ENCODE peak calls at places on chromosomes 12 and 14, in six cellular contexts. One of them, this sample, is unnamed.

GRCh38 chr12:27975222-27976136 is 2.9 kb upstream of the PTHLH start:
- DNase-seq in GM23248: peak; percentile 77
- DNase-seq in GM12878: no peak
- DNase-seq in neuronal stem cell: peak; percentile 47
- DNase-seq in neural progenitor cell: peak; percentile 83
- DNase-seq in HCT116: no peak
- DNase-seq in this sample: no peak

GRCh38 chr12:7113389-7113871 is 4.4 kb upstream of the C1RL start:
- DNase-seq in neural progenitor cell: peak; percentile 54
- DNase-seq in GM23248: peak; percentile 57
- DNase-seq in neuronal stem cell: no peak
- DNase-seq in GM12878: no peak
- DNase-seq in HCT116: no peak
- DNase-seq in this sample: peak; percentile 54

GRCh38 chr12:100229036-100229635 is 28.5 kb downstream of the ACTR6 start:
- DNase-seq in HCT116: peak; percentile 15
- DNase-seq in neural progenitor cell: no peak
- DNase-seq in GM23248: peak; percentile 22
- DNase-seq in GM12878: peak; percentile 1
- DNase-seq in neuronal stem cell: no peak
- DNase-seq in this sample: no peak

GRCh38 chr14:105388976-105389375 is 9.4 kb upstream of the TEX22 start:
- DNase-seq in neural progenitor cell: no peak
- DNase-seq in HCT116: no peak
- DNase-seq in GM23248: no peak
- DNase-seq in GM12878: no peak
- DNase-seq in neuronal stem cell: no peak
- DNase-seq in this sample: no peak

GRCh38 chr12:109120095-109120494 is 3.7 kb downstream of the ACACB start:
- DNase-seq in GM23248: no peak
- DNase-seq in neural progenitor cell: no peak
- DNase-seq in GM12878: no peak
- DNase-seq in neuronal stem cell: no peak
- DNase-seq in HCT116: no peak
- DNase-seq in this sample: no peak

GRCh38 chr14:103059556-103059955 is 2.2 kb upstream of the CDC42BPB start:
- DNase-seq in GM12878: no peak
- DNase-seq in neuronal stem cell: no peak
- DNase-seq in GM23248: no peak
- DNase-seq in HCT116: no peak
- DNase-seq in neural progenitor cell: no peak
- DNase-seq in this sample: no peak

GRCh38 chr12:105041186-105041585 is 43.1 kb downstream of the ALDH1L2 start:
- DNase-seq in GM12878: no peak
- DNase-seq in neuronal stem cell: no peak
- DNase-seq in HCT116: no peak
- DNase-seq in GM23248: no peak
- DNase-seq in neural progenitor cell: no peak
- DNase-seq in this sample: no peak

GRCh38 chr14:71365305-71365865 is 458.1 kb downstream of the PCNX1 start:
- DNase-seq in neuronal stem cell: no peak
- DNase-seq in GM23248: no peak
- DNase-seq in neural progenitor cell: no peak
- DNase-seq in GM12878: no peak
- DNase-seq in HCT116: no peak
- DNase-seq in this sample: no peak

GRCh38 chr12:118098911-118099671 is 4.7 kb downstream of the VSIG10 start:
- DNase-seq in GM23248: no peak
- DNase-seq in neural progenitor cell: no peak
- DNase-seq in HCT116: no peak
- DNase-seq in neuronal stem cell: no peak
- DNase-seq in GM12878: no peak
- DNase-seq in this sample: no peak

GRCh38 chr12:116955382-116956021 is 44.8 kb downstream of the FBXW8 start:
- DNase-seq in GM23248: peak; percentile 15
- DNase-seq in neuronal stem cell: no peak
- DNase-seq in GM12878: no peak
- DNase-seq in HCT116: peak; percentile 45
- DNase-seq in neural progenitor cell: no peak
- DNase-seq in this sample: no peak

GRCh38 chr14:31935406-31935805 is 141.7 kb upstream of the ARHGAP5 start:
- DNase-seq in neuronal stem cell: no peak
- DNase-seq in GM23248: no peak
- DNase-seq in GM12878: no peak
- DNase-seq in HCT116: no peak
- DNase-seq in neural progenitor cell: peak; percentile 11
- DNase-seq in this sample: no peak

GRCh38 chr14:20350860-20351259 is 7.4 kb downstream of the PARP2 start:
- DNase-seq in GM23248: peak; percentile 33
- DNase-seq in HCT116: no peak
- DNase-seq in GM12878: no peak
- DNase-seq in neural progenitor cell: no peak
- DNase-seq in neuronal stem cell: no peak
- DNase-seq in this sample: no peak

GRCh38 chr14:105495101-105495989 is 4.3 kb downstream of the TEDC1 start:
- DNase-seq in GM23248: no peak
- DNase-seq in neuronal stem cell: no peak
- DNase-seq in neural progenitor cell: no peak
- DNase-seq in GM12878: no peak
- DNase-seq in HCT116: no peak
- DNase-seq in this sample: peak; percentile 4

GRCh38 chr14:94320243-94320642 is 2.9 kb downstream of the SERPINA6 start:
- DNase-seq in neuronal stem cell: no peak
- DNase-seq in HCT116: no peak
- DNase-seq in GM23248: no peak
- DNase-seq in neural progenitor cell: no peak
- DNase-seq in GM12878: no peak
- DNase-seq in this sample: no peak

GRCh38 chr12:105378821-105379400 is 48.4 kb downstream of the C12orf75 start:
- DNase-seq in HCT116: no peak
- DNase-seq in GM12878: no peak
- DNase-seq in neuronal stem cell: no peak
- DNase-seq in neural progenitor cell: no peak
- DNase-seq in GM23248: peak; percentile 47
- DNase-seq in this sample: no peak

GRCh38 chr14:73022051-73022450 is 4.9 kb downstream of the ZFYVE1 start:
- DNase-seq in GM23248: no peak
- DNase-seq in GM12878: no peak
- DNase-seq in HCT116: no peak
- DNase-seq in neuronal stem cell: no peak
- DNase-seq in neural progenitor cell: no peak
- DNase-seq in this sample: no peak

GRCh38 chr12:68237523-68238070 is 12.0 kb upstream of the IL26 start:
- DNase-seq in neuronal stem cell: no peak
- DNase-seq in HCT116: no peak
- DNase-seq in GM12878: no peak
- DNase-seq in GM23248: peak; percentile 69
- DNase-seq in neural progenitor cell: no peak
- DNase-seq in this sample: no peak

GRCh38 chr14:66477567-66477966 is 8.6 kb upstream of the CCDC196 start:
- DNase-seq in HCT116: no peak
- DNase-seq in neuronal stem cell: no peak
- DNase-seq in neural progenitor cell: no peak
- DNase-seq in GM23248: no peak
- DNase-seq in GM12878: peak; percentile 4
- DNase-seq in this sample: no peak

GRCh38 chr14:56782701-56783100 is 27.6 kb downstream of the OTX2 start:
- DNase-seq in neural progenitor cell: no peak
- DNase-seq in GM12878: no peak
- DNase-seq in GM23248: no peak
- DNase-seq in neuronal stem cell: no peak
- DNase-seq in HCT116: no peak
- DNase-seq in this sample: no peak

GRCh38 chr12:66297923-66298322 is 4.4 kb upstream of the HELB start:
- DNase-seq in neuronal stem cell: no peak
- DNase-seq in GM12878: no peak
- DNase-seq in neural progenitor cell: no peak
- DNase-seq in GM23248: no peak
- DNase-seq in HCT116: no peak
- DNase-seq in this sample: no peak

GRCh38 chr12:46744256-46744655 is 81.5 kb downstream of the SLC38A4 start:
- DNase-seq in HCT116: no peak
- DNase-seq in GM12878: no peak
- DNase-seq in neural progenitor cell: no peak
- DNase-seq in GM23248: peak; percentile 4
- DNase-seq in neuronal stem cell: no peak
- DNase-seq in this sample: no peak

GRCh38 chr12:6282453-6282840 is 28.0 kb upstream of the PLEKHG6 start:
- DNase-seq in GM12878: no peak
- DNase-seq in neuronal stem cell: no peak
- DNase-seq in neural progenitor cell: no peak
- DNase-seq in GM23248: no peak
- DNase-seq in HCT116: no peak
- DNase-seq in this sample: no peak

GRCh38 chr12:121805800-121806555 is 2.2 kb downstream of the SETD1B start:
- DNase-seq in HCT116: no peak
- DNase-seq in neuronal stem cell: no peak
- DNase-seq in GM12878: no peak
- DNase-seq in GM23248: peak; percentile 40
- DNase-seq in neural progenitor cell: no peak
- DNase-seq in this sample: peak; percentile 67

GRCh38 chr12:121934318-121934682 is 15.9 kb downstream of the CFAP251 start:
- DNase-seq in HCT116: no peak
- DNase-seq in GM23248: no peak
- DNase-seq in GM12878: no peak
- DNase-seq in neuronal stem cell: no peak
- DNase-seq in neural progenitor cell: no peak
- DNase-seq in this sample: no peak

GRCh38 chr12:26668847-26669246 is 164.1 kb downstream of the ITPR2 start:
- DNase-seq in neuronal stem cell: no peak
- DNase-seq in GM23248: peak; percentile 18
- DNase-seq in GM12878: no peak
- DNase-seq in HCT116: no peak
- DNase-seq in neural progenitor cell: no peak
- DNase-seq in this sample: no peak

GRCh38 chr12:7645395-7646177 is 20.1 kb downstream of the APOBEC1 start:
- DNase-seq in GM23248: peak; percentile 52
- DNase-seq in HCT116: peak; percentile 24
- DNase-seq in GM12878: no peak
- DNase-seq in neuronal stem cell: no peak
- DNase-seq in neural progenitor cell: peak; percentile 59
- DNase-seq in this sample: peak; percentile 45

GRCh38 chr14:104800600-104801283 is at the start of gene ZBTB42:
- DNase-seq in HCT116: no peak
- DNase-seq in neural progenitor cell: peak; percentile 69
- DNase-seq in GM12878: no peak
- DNase-seq in neuronal stem cell: no peak
- DNase-seq in GM23248: peak; percentile 70
- DNase-seq in this sample: peak; percentile 78

GRCh38 chr12:2890388-2891239 is at the start of gene TULP3:
- DNase-seq in neuronal stem cell: peak; percentile 98
- DNase-seq in neural progenitor cell: peak; percentile 99
- DNase-seq in GM23248: peak; percentile 100
- DNase-seq in GM12878: peak; percentile 78
- DNase-seq in HCT116: peak; percentile 91
- DNase-seq in this sample: peak; percentile 98

GRCh38 chr12:2892246-2892645 is 1.6 kb downstream of the TULP3 start:
- DNase-seq in neural progenitor cell: no peak
- DNase-seq in HCT116: no peak
- DNase-seq in neuronal stem cell: no peak
- DNase-seq in GM23248: peak; percentile 65
- DNase-seq in GM12878: no peak
- DNase-seq in this sample: no peak

GRCh38 chr12:2893007-2893406 is 2.3 kb downstream of the TULP3 start:
- DNase-seq in neuronal stem cell: no peak
- DNase-seq in neural progenitor cell: no peak
- DNase-seq in HCT116: no peak
- DNase-seq in GM12878: no peak
- DNase-seq in GM23248: peak; percentile 93
- DNase-seq in this sample: no peak

GRCh38 chr12:2891240-2892053 is 756 bp downstream of the TULP3 start:
- DNase-seq in neural progenitor cell: peak; percentile 83
- DNase-seq in neuronal stem cell: peak; percentile 47
- DNase-seq in GM23248: peak; percentile 84
- DNase-seq in HCT116: no peak
- DNase-seq in GM12878: no peak
- DNase-seq in this sample: peak; percentile 39

DNA sequence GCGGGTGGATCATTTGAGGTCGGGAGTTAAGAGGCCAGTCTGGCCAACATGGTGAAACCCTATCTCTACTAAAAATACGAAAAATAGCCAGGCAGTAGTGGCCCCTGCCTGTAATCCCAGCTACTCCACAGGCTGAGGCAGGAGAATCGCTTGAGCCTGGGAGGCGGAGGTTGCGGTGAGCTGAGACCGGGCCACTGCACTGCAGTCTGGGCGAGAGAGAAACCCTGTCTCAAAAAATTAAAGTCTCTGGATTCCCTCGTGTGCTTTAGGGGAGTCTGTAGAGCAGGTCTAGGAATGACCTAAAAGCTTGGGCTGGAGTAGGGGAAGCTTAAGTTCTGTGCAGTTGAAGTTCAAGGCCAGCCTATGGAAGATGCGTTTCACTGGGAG is 697 bp upstream of the TULP3 start:
- DNase-seq in GM12878: no peak
- DNase-seq in HCT116: no peak
- DNase-seq in neural progenitor cell: no peak
- DNase-seq in neuronal stem cell: no peak
- DNase-seq in GM23248: no peak
- DNase-seq in this sample: no peak
- H3K4me3 ChIP-seq in GM12878: peak overlapping the region; percentile 45
- H3K4me3 ChIP-seq in HCT116: peak overlapping the region; percentile 95
- H3K4me3 ChIP-seq in neural progenitor cell: peak overlapping the region; percentile 92
- H3K4me3 ChIP-seq in neuronal stem cell: peak overlapping the region; percentile 89
- H3K4me3 ChIP-seq in GM23248: peak overlapping the region; percentile 86
- H3K4me3 ChIP-seq in this sample: peak overlapping the region; percentile 14

GRCh38 chr14:74985806-74986205 is 16.9 kb upstream of the EIF2B2 start:
- DNase-seq in neuronal stem cell: no peak
- DNase-seq in HCT116: no peak
- DNase-seq in neural progenitor cell: no peak
- DNase-seq in GM12878: no peak
- DNase-seq in GM23248: no peak
- DNase-seq in this sample: no peak
- H3K4me1 ChIP-seq in neuronal stem cell: peaks cover 11% of the 10 kb centered on the region
- H3K4me1 ChIP-seq in HCT116: peaks cover 2% of the 10 kb centered on the region
- H3K4me1 ChIP-seq in neural progenitor cell: peaks cover 7% of the 10 kb centered on the region
- H3K4me1 ChIP-seq in GM12878: peaks cover 5% of the 10 kb centered on the region
- H3K4me1 ChIP-seq in GM23248: no peaks in the 10 kb centered on the region
- H3K4me1 ChIP-seq in this sample: no peaks in the 10 kb centered on the region

GRCh38 chr12:75900781-75901254 is 130.8 kb downstream of the PHLDA1 start:
- DNase-seq in HCT116: no peak
- DNase-seq in GM23248: no peak
- DNase-seq in neuronal stem cell: no peak
- DNase-seq in GM12878: no peak
- DNase-seq in neural progenitor cell: no peak
- DNase-seq in this sample: no peak
- H2AFZ ChIP-seq in HCT116: no peak overlapping the region
- H2AFZ ChIP-seq in GM23248: peak overlapping the region; percentile 54
- H2AFZ ChIP-seq in neuronal stem cell: no peak overlapping the region
- H2AFZ ChIP-seq in GM12878: no peak overlapping the region
- H2AFZ ChIP-seq in neural progenitor cell: no peak overlapping the region
- H2AFZ ChIP-seq in this sample: no peak overlapping the region

GRCh38 chr12:64678835-64679234 is 68.5 kb downstream of the RASSF3 start:
- DNase-seq in neuronal stem cell: no peak
- DNase-seq in neural progenitor cell: no peak
- DNase-seq in GM12878: no peak
- DNase-seq in GM23248: no peak
- DNase-seq in HCT116: no peak
- DNase-seq in this sample: no peak
- H3K4me3 ChIP-seq in neuronal stem cell: no peak overlapping the region
- H3K4me3 ChIP-seq in neural progenitor cell: no peak overlapping the region
- H3K4me3 ChIP-seq in GM12878: no peak overlapping the region
- H3K4me3 ChIP-seq in GM23248: no peak overlapping the region
- H3K4me3 ChIP-seq in HCT116: peak overlapping the region; percentile 44
- H3K4me3 ChIP-seq in this sample: no peak overlapping the region

GRCh38 chr12:130480231-130480630 is 142.5 kb downstream of the PIWIL1 start:
- DNase-seq in neuronal stem cell: no peak
- DNase-seq in HCT116: no peak
- DNase-seq in GM23248: no peak
- DNase-seq in GM12878: no peak
- DNase-seq in neural progenitor cell: no peak
- DNase-seq in this sample: no peak
- H3K4me1 ChIP-seq in neuronal stem cell: no peaks in the 10 kb centered on the region
- H3K4me1 ChIP-seq in HCT116: no peaks in the 10 kb centered on the region
- H3K4me1 ChIP-seq in GM23248: no peaks in the 10 kb centered on the region
- H3K4me1 ChIP-seq in GM12878: no peaks in the 10 kb centered on the region
- H3K4me1 ChIP-seq in neural progenitor cell: peaks cover 30% of the 10 kb centered on the region
- H3K4me1 ChIP-seq in this sample: no peaks in the 10 kb centered on the region